ENCODE peak calls at places on chromosomes 3 and 15, in four cellular contexts. Y, P, B and Q are unnamed samples.

GRCh38 chr3:113243846-113244245 is 32.5 kb downstream of the BOC start:
- DNase-seq in Y (no peak), P (no peak), B (no peak), Q (no peak)

GRCh38 chr3:49928511-49929017 is 1.0 kb downstream of the MON1A start:
- DNase-seq in Y (no peak), B (no peak), P (no peak), Q (no peak)

GRCh38 chr15:73326157-73326556 is 42.6 kb downstream of the HCN4 start:
- DNase-seq in B (no peak), P (no peak), Y (no peak), Q (no peak)

GRCh38 chr3:110504901-110505300 is 566.7 kb upstream of the NECTIN3 start:
- DNase-seq in P (no peak), B (no peak), Y (no peak), Q (no peak)

GRCh38 chr15:90952901-90953677 is 1.6 kb upstream of the RCCD1 start:
- DNase-seq in B (no peak), P (no peak), Y (no peak), Q (no peak)

GRCh38 chr3:134799393-134799792 is 4.3 kb downstream of the EPHB1 start:
- DNase-seq in Y (no peak), P (no peak), B (no peak), Q (no peak)

GRCh38 chr3:169305460-169305859 is 358.1 kb downstream of the MECOM start:
- DNase-seq in Y (no peak), B (no peak), P (no peak), Q (no peak)

GRCh38 chr3:146750196-146750595 is 145.1 kb upstream of the PLSCR5 start:
- DNase-seq in P (no peak), Y (no peak), B (no peak), Q (no peak)

GRCh38 chr3:112604536-112604935 is 36.4 kb downstream of the CCDC80 start:
- DNase-seq in P (no peak), Y (no peak), B (no peak), Q (no peak)

GRCh38 chr3:87082806-87083440 is 92.0 kb upstream of the VGLL3 start:
- DNase-seq in P (no peak), B (no peak), Y (no peak), Q (no peak)

GRCh38 chr3:172454180-172454579 is 5.9 kb upstream of the GHSR start:
- DNase-seq in P (no peak), Y (no peak), B (no peak), Q (no peak)

GRCh38 chr15:65033659-65034269 is 4.3 kb upstream of the MTFMT start:
- DNase-seq in B (no peak), P (no peak), Y (no peak), Q (no peak)

GRCh38 chr15:66720206-66721010 is 18.4 kb downstream of the SMAD6 start:
- DNase-seq in P (no peak), B (no peak), Y (no peak), Q (no peak)

GRCh38 chr15:68681836-68682235 is 103.0 kb downstream of the CORO2B start:
- DNase-seq in B (no peak), Y (no peak), P (no peak), Q (no peak)

GRCh38 chr3:105608623-105609022 is 241.9 kb downstream of the ALCAM start:
- DNase-seq in B (no peak), P (no peak), Y (no peak), Q (peak; percentile 60)

GRCh38 chr3:72594615-72595215 is 253.5 kb downstream of the SHQ1 start:
- DNase-seq in Y (no peak), P (no peak), B (no peak), Q (no peak)